ENCODE peak calls at places on chromosomes 13 and 19, in six cellular contexts. G is cardiac muscle cell, Q is adrenal gland, N is mesenchymal stem cell, J is Peyer's patch, C is tibial nerve. P is an unnamed sample.

GRCh38 chr19:18832331-18833140 is 777 bp downstream of the UPF1 start:
- DNase-seq in G (no peak), Q (peak), N (peak), J (peak), C (no peak), P (no peak)

GRCh38 chr13:52383362-52383761 is 22.6 kb downstream of the THSD1 start:
- DNase-seq in G (no peak), Q (no peak), N (no peak), J (no peak), C (no peak), P (no peak)

GRCh38 chr13:110499621-110500281 is 61.8 kb downstream of the RAB20 start:
- DNase-seq in G (no peak), Q (no peak), N (peak), J (no peak), C (no peak), P (no peak)

GRCh38 chr13:74000906-74001305 is 133.3 kb downstream of the KLF12 start:
- DNase-seq in G (no peak), Q (no peak), N (no peak), J (no peak), C (no peak), P (no peak)

GRCh38 chr13:40485611-40486517 is 180.6 kb downstream of the FOXO1 start:
- DNase-seq in G (no peak), Q (no peak), N (no peak), J (no peak), C (no peak), P (peak)

GRCh38 chr13:46124967-46125933 is 20.4 kb upstream of the CPB2 start:
- DNase-seq in G (no peak), Q (no peak), N (peak), J (no peak), C (no peak), P (no peak)

GRCh38 chr13:39037410-39037879 is 444 bp downstream of the PROSER1 start:
- DNase-seq in G (no peak), Q (no peak), N (peak), J (no peak), C (no peak), P (no peak)

GRCh38 chr13:30165791-30166190 is 141.6 kb downstream of the KATNAL1 start:
- DNase-seq in G (peak), Q (no peak), N (no peak), J (no peak), C (peak), P (no peak)

GRCh38 chr13:60765700-60766411 is 368.8 kb downstream of the TDRD3 start:
- DNase-seq in G (peak), Q (no peak), N (peak), J (no peak), C (no peak), P (no peak)

GRCh38 chr13:79779761-79780160 is 298.8 kb downstream of the NDFIP2 start:
- DNase-seq in G (peak), Q (peak), N (peak), J (no peak), C (peak), P (no peak)

GRCh38 chr13:20274466-20274865 is 42.3 kb upstream of the GJB6 start:
- DNase-seq in G (no peak), Q (no peak), N (no peak), J (no peak), C (no peak), P (no peak)

DNA sequence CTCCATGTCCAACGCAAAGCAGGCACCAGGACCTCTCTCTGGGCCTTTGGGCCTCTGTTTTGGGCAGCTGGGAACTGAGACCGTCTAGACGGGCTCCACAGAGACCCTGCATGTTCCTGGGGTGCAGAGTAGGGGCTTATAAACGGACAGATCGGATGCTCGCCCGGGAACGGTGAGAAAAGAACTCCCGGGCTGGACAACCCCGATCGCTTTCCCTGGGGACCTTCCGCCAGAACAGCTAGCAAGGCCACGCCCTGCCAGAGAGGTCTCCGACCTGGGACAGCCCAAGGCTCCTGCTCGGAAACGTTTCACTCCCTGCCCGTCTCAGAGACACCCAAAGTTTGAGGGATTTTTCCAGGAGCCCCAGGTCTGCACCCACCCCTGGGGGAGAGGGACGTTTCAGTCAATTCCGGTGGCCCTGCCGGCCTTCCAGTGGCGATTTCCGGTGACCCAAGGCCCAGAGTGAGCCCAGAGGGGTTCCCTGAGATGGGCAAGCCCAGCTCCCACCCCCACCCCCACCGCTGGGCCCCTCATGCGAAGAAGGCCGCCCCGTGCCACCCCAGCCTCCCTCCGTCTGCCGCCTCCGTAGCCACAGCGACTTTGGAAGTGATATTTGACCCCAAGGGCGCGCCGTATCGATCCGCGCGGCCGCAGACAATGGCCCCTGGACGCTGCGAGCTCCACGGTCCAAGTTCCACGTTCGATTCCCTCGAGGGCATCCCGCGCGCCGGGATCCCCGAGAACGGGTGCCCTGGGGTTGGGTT is 1.7 kb downstream of the NR2F6 start:
- DNase-seq in G (peak), Q (peak), N (peak), J (peak), C (peak), P (no peak)
- H3K4me3 ChIP-seq in G (peak), Q (peak), N (peak), J (peak), C (peak), P (no peak)

DNA sequence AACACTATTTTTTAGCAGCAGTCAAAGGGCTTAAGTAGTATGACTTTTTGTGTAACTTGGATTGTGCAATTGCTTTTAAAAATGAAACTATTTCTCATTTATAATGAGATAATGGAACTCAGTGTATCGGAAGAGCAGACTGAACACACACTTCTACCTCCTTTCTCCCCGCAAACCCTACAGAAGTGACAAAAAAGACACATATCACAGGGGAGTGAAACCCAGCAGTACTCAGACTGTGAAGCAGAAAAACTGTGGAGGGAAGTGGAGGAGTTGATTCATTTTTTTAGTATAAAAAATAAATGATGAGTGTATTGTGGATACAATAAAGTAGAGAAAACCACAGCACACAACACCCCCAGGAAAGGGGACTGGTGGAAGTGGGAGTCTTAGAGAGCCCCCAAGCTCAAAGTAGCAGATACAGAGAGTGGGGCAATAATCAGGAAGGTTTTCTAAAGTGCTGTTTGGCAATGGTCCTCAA is 9.7 kb downstream of the LPAR6 start:
- DNase-seq in G (peak), Q (no peak), N (peak), J (no peak), C (no peak), P (no peak)
- H3K27ac ChIP-seq in G (no peak), Q (peak), N (no peak), J (peak), C (peak), P (peak)

GRCh38 chr13:34152996-34153395 is 335.0 kb downstream of the RFC3 start:
- DNase-seq in G (no peak), Q (no peak), N (no peak), J (no peak), C (no peak), P (no peak)

GRCh38 chr13:34152409-34152808 is 334.5 kb downstream of the RFC3 start:
- DNase-seq in G (no peak), Q (no peak), N (no peak), J (no peak), C (no peak), P (no peak)

GRCh38 chr13:34151885-34152284 is 333.9 kb downstream of the RFC3 start:
- DNase-seq in G (no peak), Q (no peak), N (no peak), J (no peak), C (no peak), P (no peak)

GRCh38 chr13:34145061-34145460 is 327.1 kb downstream of the RFC3 start:
- DNase-seq in G (no peak), Q (no peak), N (no peak), J (no peak), C (no peak), P (no peak)

GRCh38 chr13:34148359-34148758 is 330.4 kb downstream of the RFC3 start:
- DNase-seq in G (no peak), Q (no peak), N (no peak), J (no peak), C (no peak), P (no peak)
- H3K4me3 ChIP-seq in G (no peak), Q (no peak), N (no peak), J (no peak), C (no peak), P (no peak)

GRCh38 chr19:1767464-1767933 is 14.2 kb downstream of the ONECUT3 start:
- DNase-seq in G (peak), Q (peak), N (no peak), J (peak), C (no peak), P (peak)

GRCh38 chr19:1768248-1768647 is 14.9 kb downstream of the ONECUT3 start:
- DNase-seq in G (peak), Q (peak), N (no peak), J (no peak), C (no peak), P (no peak)

GRCh38 chr19:1765182-1765903 is 12.0 kb downstream of the ONECUT3 start:
- DNase-seq in G (no peak), Q (no peak), N (no peak), J (no peak), C (no peak), P (no peak)

GRCh38 chr19:1765904-1766799 is 12.8 kb downstream of the ONECUT3 start:
- DNase-seq in G (no peak), Q (no peak), N (no peak), J (no peak), C (no peak), P (no peak)

DNA sequence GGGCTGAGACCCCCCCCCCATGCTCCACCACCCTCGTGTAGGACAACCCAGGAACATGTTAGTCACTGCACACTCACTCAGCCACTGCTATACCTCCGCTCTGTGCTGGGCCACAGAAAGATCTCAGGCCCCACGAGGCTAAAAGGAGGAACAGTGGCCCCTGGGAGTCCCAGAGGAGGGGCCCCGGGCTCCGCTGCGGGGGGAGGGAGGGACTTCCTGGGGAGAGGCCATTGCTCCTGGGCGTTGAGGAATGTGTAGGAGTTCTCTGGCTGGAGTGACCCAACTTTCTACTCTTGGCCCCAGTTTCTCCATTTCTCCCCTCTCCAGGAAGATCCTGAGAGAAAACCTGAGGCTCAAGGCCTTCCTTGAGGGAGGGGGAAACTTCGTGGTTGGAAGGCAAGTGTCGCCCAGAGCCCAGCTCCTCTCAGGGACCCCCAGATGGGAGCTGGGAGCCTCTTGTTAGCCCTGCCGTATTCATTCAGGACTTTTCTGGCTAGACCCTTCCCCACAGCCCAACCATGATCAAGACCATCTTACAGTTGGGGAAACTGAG is 13.6 kb downstream of the ONECUT3 start:
- DNase-seq in G (no peak), Q (no peak), N (no peak), J (no peak), C (no peak), P (no peak)
- H3K27ac ChIP-seq in G (no peak), Q (no peak), N (no peak), J (no peak), C (no peak), P (no peak)

GRCh38 chr13:112712451-112712881 is 22.6 kb downstream of the ATP11A start:
- DNase-seq in G (no peak), Q (no peak), N (no peak), J (peak), C (no peak), P (no peak)
- H3K4me3 ChIP-seq in G (no peak), Q (no peak), N (no peak), J (no peak), C (no peak), P (no peak)

GRCh38 chr13:94825507-94825906 is 113.2 kb upstream of the SOX21 start:
- DNase-seq in G (peak), Q (peak), N (peak), J (no peak), C (peak), P (no peak)
- H3K27ac ChIP-seq in G (no peak), Q (no peak), N (no peak), J (no peak), C (no peak), P (no peak)

GRCh38 chr19:41862445-41862986 is 2.5 kb downstream of the RPS19 start:
- DNase-seq in G (no peak), Q (no peak), N (no peak), J (no peak), C (no peak), P (no peak)
- H3K4me3 ChIP-seq in G (no peak), Q (no peak), N (peak), J (no peak), C (no peak), P (no peak)

DNA sequence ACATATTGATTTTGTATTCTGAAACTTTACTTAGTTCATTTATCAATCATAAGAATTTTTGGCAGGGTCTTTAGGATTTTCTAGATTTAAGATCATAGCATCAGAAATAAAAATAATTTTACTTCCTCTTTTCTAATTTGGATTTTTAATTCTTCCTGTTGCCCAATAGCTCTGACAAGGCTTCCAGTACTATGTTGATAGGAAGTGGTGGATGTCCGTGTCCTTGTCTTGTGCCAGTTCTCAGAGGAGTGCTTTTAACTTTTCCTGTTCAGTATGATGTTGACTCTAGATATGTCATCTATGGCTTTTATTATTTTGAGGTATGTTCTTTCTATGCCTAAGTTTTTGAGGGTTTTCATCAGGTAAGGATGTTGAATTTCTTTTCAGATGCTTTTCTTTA is 7.6 kb upstream of the KIR2DL4 start:
- DNase-seq in G (no peak), Q (no peak), N (no peak), J (no peak), C (no peak), P (no peak)
- H3K27ac ChIP-seq in G (no peak), Q (no peak), N (no peak), J (no peak), C (no peak), P (no peak)

GRCh38 chr13:28531956-28532225 is 37.0 kb upstream of the FLT1 start:
- DNase-seq in G (no peak), Q (no peak), N (no peak), J (no peak), C (no peak), P (no peak)
- H3K4me3 ChIP-seq in G (peak), Q (no peak), N (peak), J (no peak), C (peak), P (no peak)

P was measured in effector memory CD4-positive, alpha-beta T cell.